ENCODE peak calls at places on chromosome 3, in ten cellular contexts. One of them, this sample, is unnamed. For H3K4me1 and H3K27me3, the result is how much of the 10 kb centered on the place peaks cover.

GRCh38 chr3:32934150-32934742 is 17.2 kb upstream of the CCR4 start:
- DNase-seq in psoas muscle: no peak
- DNase-seq in IMR-90: peak
- DNase-seq in CD8-positive, alpha-beta T cell: no peak
- DNase-seq in Peyer's patch: no peak
- DNase-seq in cardiac muscle cell: peak
- DNase-seq in right lobe of liver: no peak
- DNase-seq in CD8-positive, alpha-beta memory T cell: no peak
- DNase-seq in adrenal gland: no peak
- DNase-seq in vagina: no peak
- DNase-seq in this sample: peak

GRCh38 chr3:121757812-121758545 is 8.4 kb upstream of the GOLGB1 start:
- DNase-seq in psoas muscle: no peak
- DNase-seq in IMR-90: no peak
- DNase-seq in CD8-positive, alpha-beta T cell: no peak
- DNase-seq in Peyer's patch: no peak
- DNase-seq in cardiac muscle cell: no peak
- DNase-seq in right lobe of liver: no peak
- DNase-seq in CD8-positive, alpha-beta memory T cell: no peak
- DNase-seq in adrenal gland: no peak
- DNase-seq in vagina: no peak
- DNase-seq in this sample: no peak

GRCh38 chr3:9214599-9214998 is 34.8 kb downstream of the SRGAP3 start:
- DNase-seq in psoas muscle: no peak
- DNase-seq in IMR-90: peak
- DNase-seq in CD8-positive, alpha-beta T cell: no peak
- DNase-seq in Peyer's patch: no peak
- DNase-seq in cardiac muscle cell: no peak
- DNase-seq in right lobe of liver: no peak
- DNase-seq in CD8-positive, alpha-beta memory T cell: no peak
- DNase-seq in adrenal gland: no peak
- DNase-seq in vagina: no peak
- DNase-seq in this sample: no peak

GRCh38 chr3:179279837-179280236 is 28.9 kb upstream of the KCNMB3 start:
- DNase-seq in psoas muscle: no peak
- DNase-seq in IMR-90: no peak
- DNase-seq in CD8-positive, alpha-beta T cell: no peak
- DNase-seq in Peyer's patch: no peak
- DNase-seq in cardiac muscle cell: no peak
- DNase-seq in right lobe of liver: no peak
- DNase-seq in CD8-positive, alpha-beta memory T cell: no peak
- DNase-seq in adrenal gland: no peak
- DNase-seq in vagina: no peak
- DNase-seq in this sample: no peak

GRCh38 chr3:112302881-112303761 is 9.1 kb upstream of the SLC9C1 start:
- DNase-seq in psoas muscle: no peak
- DNase-seq in IMR-90: peak
- DNase-seq in CD8-positive, alpha-beta T cell: no peak
- DNase-seq in Peyer's patch: no peak
- DNase-seq in cardiac muscle cell: peak
- DNase-seq in right lobe of liver: no peak
- DNase-seq in CD8-positive, alpha-beta memory T cell: no peak
- DNase-seq in adrenal gland: peak
- DNase-seq in vagina: no peak
- DNase-seq in this sample: no peak

GRCh38 chr3:113185436-113185835 is 25.9 kb upstream of the BOC start:
- DNase-seq in psoas muscle: no peak
- DNase-seq in IMR-90: no peak
- DNase-seq in CD8-positive, alpha-beta T cell: no peak
- DNase-seq in Peyer's patch: no peak
- DNase-seq in cardiac muscle cell: no peak
- DNase-seq in right lobe of liver: no peak
- DNase-seq in CD8-positive, alpha-beta memory T cell: no peak
- DNase-seq in adrenal gland: no peak
- DNase-seq in vagina: no peak
- DNase-seq in this sample: no peak

GRCh38 chr3:169303660-169304059 is 359.9 kb downstream of the MECOM start:
- DNase-seq in psoas muscle: no peak
- DNase-seq in IMR-90: peak
- DNase-seq in CD8-positive, alpha-beta T cell: no peak
- DNase-seq in Peyer's patch: no peak
- DNase-seq in cardiac muscle cell: no peak
- DNase-seq in right lobe of liver: no peak
- DNase-seq in CD8-positive, alpha-beta memory T cell: no peak
- DNase-seq in adrenal gland: no peak
- DNase-seq in vagina: no peak
- DNase-seq in this sample: no peak

GRCh38 chr3:3191675-3192480 is 12.4 kb upstream of the CRBN start:
- DNase-seq in psoas muscle: no peak
- DNase-seq in IMR-90: no peak
- DNase-seq in CD8-positive, alpha-beta T cell: peak
- DNase-seq in Peyer's patch: no peak
- DNase-seq in cardiac muscle cell: peak
- DNase-seq in right lobe of liver: no peak
- DNase-seq in CD8-positive, alpha-beta memory T cell: no peak
- DNase-seq in adrenal gland: no peak
- DNase-seq in vagina: no peak
- DNase-seq in this sample: no peak

GRCh38 chr3:134638385-134639020 is 12.3 kb downstream of the KY start:
- DNase-seq in psoas muscle: no peak
- DNase-seq in IMR-90: no peak
- DNase-seq in CD8-positive, alpha-beta T cell: no peak
- DNase-seq in Peyer's patch: no peak
- DNase-seq in cardiac muscle cell: peak
- DNase-seq in right lobe of liver: no peak
- DNase-seq in CD8-positive, alpha-beta memory T cell: no peak
- DNase-seq in adrenal gland: no peak
- DNase-seq in vagina: peak
- DNase-seq in this sample: no peak

GRCh38 chr3:169564883-169565282 is 98.6 kb downstream of the MECOM start:
- DNase-seq in psoas muscle: no peak
- DNase-seq in IMR-90: no peak
- DNase-seq in CD8-positive, alpha-beta T cell: no peak
- DNase-seq in Peyer's patch: no peak
- DNase-seq in cardiac muscle cell: no peak
- DNase-seq in right lobe of liver: no peak
- DNase-seq in CD8-positive, alpha-beta memory T cell: no peak
- DNase-seq in adrenal gland: no peak
- DNase-seq in vagina: no peak
- DNase-seq in this sample: no peak

GRCh38 chr3:78459751-78460150 is 1308.0 kb downstream of the ROBO1 start:
- DNase-seq in psoas muscle: no peak
- DNase-seq in IMR-90: no peak
- DNase-seq in CD8-positive, alpha-beta T cell: no peak
- DNase-seq in Peyer's patch: no peak
- DNase-seq in cardiac muscle cell: no peak
- DNase-seq in right lobe of liver: no peak
- DNase-seq in CD8-positive, alpha-beta memory T cell: no peak
- DNase-seq in adrenal gland: no peak
- DNase-seq in vagina: no peak
- DNase-seq in this sample: no peak

GRCh38 chr3:46942481-46943236 is 33.9 kb downstream of the CCDC12 start:
- DNase-seq in psoas muscle: no peak
- DNase-seq in IMR-90: no peak
- DNase-seq in CD8-positive, alpha-beta T cell: no peak
- DNase-seq in Peyer's patch: peak
- DNase-seq in cardiac muscle cell: no peak
- DNase-seq in right lobe of liver: no peak
- DNase-seq in CD8-positive, alpha-beta memory T cell: no peak
- DNase-seq in adrenal gland: peak
- DNase-seq in vagina: no peak
- DNase-seq in this sample: no peak

GRCh38 chr3:183385698-183386590 is 42.5 kb downstream of the MCF2L2 start:
- DNase-seq in psoas muscle: no peak
- DNase-seq in IMR-90: peak
- DNase-seq in CD8-positive, alpha-beta T cell: peak
- DNase-seq in Peyer's patch: no peak
- DNase-seq in cardiac muscle cell: peak
- DNase-seq in right lobe of liver: no peak
- DNase-seq in CD8-positive, alpha-beta memory T cell: no peak
- DNase-seq in adrenal gland: peak
- DNase-seq in vagina: no peak
- DNase-seq in this sample: no peak

GRCh38 chr3:98823791-98824190 is 60.7 kb downstream of the ST3GAL6 start:
- DNase-seq in psoas muscle: no peak
- DNase-seq in IMR-90: peak
- DNase-seq in CD8-positive, alpha-beta T cell: no peak
- DNase-seq in Peyer's patch: no peak
- DNase-seq in cardiac muscle cell: no peak
- DNase-seq in right lobe of liver: no peak
- DNase-seq in CD8-positive, alpha-beta memory T cell: no peak
- DNase-seq in adrenal gland: no peak
- DNase-seq in vagina: no peak
- DNase-seq in this sample: no peak

GRCh38 chr3:98826126-98826525 is 63.0 kb downstream of the ST3GAL6 start:
- DNase-seq in psoas muscle: no peak
- DNase-seq in IMR-90: no peak
- DNase-seq in CD8-positive, alpha-beta T cell: no peak
- DNase-seq in Peyer's patch: no peak
- DNase-seq in cardiac muscle cell: no peak
- DNase-seq in right lobe of liver: no peak
- DNase-seq in CD8-positive, alpha-beta memory T cell: no peak
- DNase-seq in adrenal gland: no peak
- DNase-seq in vagina: no peak
- DNase-seq in this sample: no peak

GRCh38 chr3:98824256-98824655 is 61.1 kb downstream of the ST3GAL6 start:
- DNase-seq in psoas muscle: no peak
- DNase-seq in IMR-90: no peak
- DNase-seq in CD8-positive, alpha-beta T cell: no peak
- DNase-seq in Peyer's patch: no peak
- DNase-seq in cardiac muscle cell: no peak
- DNase-seq in right lobe of liver: no peak
- DNase-seq in CD8-positive, alpha-beta memory T cell: no peak
- DNase-seq in adrenal gland: no peak
- DNase-seq in vagina: no peak
- DNase-seq in this sample: no peak

GRCh38 chr3:98827221-98827620 is 64.1 kb downstream of the ST3GAL6 start:
- DNase-seq in psoas muscle: no peak
- DNase-seq in IMR-90: no peak
- DNase-seq in CD8-positive, alpha-beta T cell: no peak
- DNase-seq in Peyer's patch: no peak
- DNase-seq in cardiac muscle cell: no peak
- DNase-seq in right lobe of liver: no peak
- DNase-seq in CD8-positive, alpha-beta memory T cell: no peak
- DNase-seq in adrenal gland: no peak
- DNase-seq in vagina: no peak
- DNase-seq in this sample: no peak

GRCh38 chr3:98829246-98829832 is 66.2 kb downstream of the ST3GAL6 start:
- DNase-seq in psoas muscle: no peak
- DNase-seq in IMR-90: no peak
- DNase-seq in CD8-positive, alpha-beta T cell: no peak
- DNase-seq in Peyer's patch: no peak
- DNase-seq in cardiac muscle cell: no peak
- DNase-seq in right lobe of liver: no peak
- DNase-seq in CD8-positive, alpha-beta memory T cell: no peak
- DNase-seq in adrenal gland: no peak
- DNase-seq in vagina: no peak
- DNase-seq in this sample: no peak
- H3K4me1 ChIP-seq in psoas muscle: under half
- H3K4me1 ChIP-seq in IMR-90: under half
- H3K4me1 ChIP-seq in CD8-positive, alpha-beta T cell: under half
- H3K4me1 ChIP-seq in Peyer's patch: under half
- H3K4me1 ChIP-seq in cardiac muscle cell: under half
- H3K4me1 ChIP-seq in right lobe of liver: under half
- H3K4me1 ChIP-seq in CD8-positive, alpha-beta memory T cell: under half
- H3K4me1 ChIP-seq in adrenal gland: under half
- H3K4me1 ChIP-seq in vagina: under half
- H3K4me1 ChIP-seq in this sample: under half

GRCh38 chr3:171461087-171461917 is 1.1 kb upstream of the TNIK start:
- DNase-seq in psoas muscle: no peak
- DNase-seq in IMR-90: peak
- DNase-seq in CD8-positive, alpha-beta T cell: peak
- DNase-seq in Peyer's patch: no peak
- DNase-seq in cardiac muscle cell: peak
- DNase-seq in right lobe of liver: no peak
- DNase-seq in CD8-positive, alpha-beta memory T cell: no peak
- DNase-seq in adrenal gland: peak
- DNase-seq in vagina: no peak
- DNase-seq in this sample: no peak
- H3K27me3 ChIP-seq in psoas muscle: under half
- H3K27me3 ChIP-seq in IMR-90: under half
- H3K27me3 ChIP-seq in CD8-positive, alpha-beta T cell: under half
- H3K27me3 ChIP-seq in Peyer's patch: under half
- H3K27me3 ChIP-seq in cardiac muscle cell: under half
- H3K27me3 ChIP-seq in right lobe of liver: under half
- H3K27me3 ChIP-seq in CD8-positive, alpha-beta memory T cell: under half
- H3K27me3 ChIP-seq in adrenal gland: under half
- H3K27me3 ChIP-seq in vagina: under half
- H3K27me3 ChIP-seq in this sample: under half

DNA sequence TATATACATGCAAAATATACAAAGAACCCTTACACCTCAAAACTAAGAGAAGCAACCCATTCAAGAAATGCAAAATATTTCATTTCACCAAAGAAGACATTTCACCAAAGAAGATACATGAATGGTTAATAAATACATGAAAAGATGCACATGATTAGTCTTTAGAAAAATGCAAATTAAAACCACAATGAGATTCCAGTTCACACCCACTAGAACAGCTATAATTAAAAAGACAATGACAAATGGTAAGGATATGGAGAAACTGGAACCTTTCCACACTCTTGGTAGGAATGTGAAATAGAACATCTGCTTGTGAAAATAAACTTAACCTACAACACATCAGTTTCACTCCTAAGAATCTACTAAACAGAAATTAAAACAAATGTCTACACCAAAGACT is 87.9 kb downstream of the OSBPL10 start:
- DNase-seq in psoas muscle: no peak
- DNase-seq in IMR-90: peak
- DNase-seq in CD8-positive, alpha-beta T cell: no peak
- DNase-seq in Peyer's patch: no peak
- DNase-seq in cardiac muscle cell: no peak
- DNase-seq in right lobe of liver: no peak
- DNase-seq in CD8-positive, alpha-beta memory T cell: no peak
- DNase-seq in adrenal gland: no peak
- DNase-seq in vagina: no peak
- DNase-seq in this sample: no peak
- H3K4me1 ChIP-seq in psoas muscle: under half
- H3K4me1 ChIP-seq in IMR-90: under half
- H3K4me1 ChIP-seq in CD8-positive, alpha-beta T cell: under half
- H3K4me1 ChIP-seq in Peyer's patch: under half
- H3K4me1 ChIP-seq in cardiac muscle cell: under half
- H3K4me1 ChIP-seq in right lobe of liver: under half
- H3K4me1 ChIP-seq in CD8-positive, alpha-beta memory T cell: under half
- H3K4me1 ChIP-seq in adrenal gland: under half
- H3K4me1 ChIP-seq in vagina: under half
- H3K4me1 ChIP-seq in this sample: under half

GRCh38 chr3:10816863-10817253 is 830 bp downstream of the SLC6A11 start:
- DNase-seq in psoas muscle: no peak
- DNase-seq in IMR-90: no peak
- DNase-seq in CD8-positive, alpha-beta T cell: no peak
- DNase-seq in Peyer's patch: no peak
- DNase-seq in cardiac muscle cell: no peak
- DNase-seq in right lobe of liver: no peak
- DNase-seq in CD8-positive, alpha-beta memory T cell: no peak
- DNase-seq in adrenal gland: no peak
- DNase-seq in vagina: no peak
- DNase-seq in this sample: no peak
- H3K27me3 ChIP-seq in psoas muscle: under half
- H3K27me3 ChIP-seq in IMR-90: under half
- H3K27me3 ChIP-seq in CD8-positive, alpha-beta T cell: under half
- H3K27me3 ChIP-seq in Peyer's patch: under half
- H3K27me3 ChIP-seq in cardiac muscle cell: half or more
- H3K27me3 ChIP-seq in right lobe of liver: under half
- H3K27me3 ChIP-seq in CD8-positive, alpha-beta memory T cell: under half
- H3K27me3 ChIP-seq in adrenal gland: under half
- H3K27me3 ChIP-seq in vagina: under half
- H3K27me3 ChIP-seq in this sample: under half